ENCODE peak calls at places on chromosomes 4 and X, in five cellular contexts. N, P, A, Y and E are unnamed samples.

GRCh38 chrX:121641560-121641959 is 594.1 kb downstream of the GLUD2 start:
- DNase-seq in Y (no peak), N (no peak), P (peak), A (peak), E (no peak)

GRCh38 chrX:103585421-103586313 is at the start of gene TCEAL4:
- DNase-seq in N (peak), P (no peak), Y (peak), A (peak), E (peak)

GRCh38 chrX:129523076-129524055 is at the start of gene SMARCA1:
- DNase-seq in Y (peak), P (no peak), A (peak), N (peak), E (peak)

GRCh38 chrX:1592128-1592862 is 891 bp downstream of the AKAP17A start:
- DNase-seq in Y (peak), P (no peak), N (peak), A (no peak), E (peak)

GRCh38 chr4:13509442-13509841 is 25.3 kb upstream of the RAB28 start:
- DNase-seq in Y (no peak), A (no peak), N (no peak), P (no peak), E (no peak)

GRCh38 chr4:25872851-25873631 is 10.3 kb upstream of the SEL1L3 start:
- DNase-seq in A (no peak), Y (no peak), N (no peak), P (no peak), E (no peak)

GRCh38 chrX:109384569-109385174 is 97.2 kb downstream of the GUCY2F start:
- DNase-seq in N (peak), A (peak), Y (peak), P (no peak), E (peak)

GRCh38 chrX:41333744-41333993 is 293 bp upstream of the DDX3X start:
- DNase-seq in N (peak), Y (no peak), A (peak), P (peak), E (peak)

GRCh38 chr4:146232131-146232722 is 17.9 kb downstream of the REELD1 start:
- DNase-seq in P (no peak), Y (peak), N (no peak), A (no peak), E (no peak)

GRCh38 chr4:52234539-52235174 is 183.6 kb downstream of the SPATA18 start:
- DNase-seq in P (peak), A (peak), Y (no peak), N (no peak), E (no peak)

GRCh38 chr4:67522851-67523671 is 22.2 kb downstream of the CENPC start:
- DNase-seq in N (peak), A (no peak), Y (no peak), P (no peak), E (no peak)

GRCh38 chrX:39752820-39753219 is 344.9 kb downstream of the BCOR start:
- DNase-seq in A (no peak), P (no peak), N (no peak), Y (peak), E (no peak)

GRCh38 chr4:112287258-112287873 is 1.7 kb upstream of the TIFA start:
- DNase-seq in A (no peak), N (peak), Y (no peak), P (no peak), E (peak)

GRCh38 chr4:67918428-67918827 is 34.6 kb upstream of the TMPRSS11D start:
- DNase-seq in Y (no peak), A (no peak), P (no peak), N (no peak), E (no peak)

GRCh38 chr4:1243451-1244080 is 5.4 kb downstream of the CTBP1 start:
- DNase-seq in P (no peak), N (no peak), A (no peak), Y (peak), E (peak)

GRCh38 chr4:43716721-43717395 is 731.8 kb downstream of the KCTD8 start:
- DNase-seq in N (no peak), Y (no peak), P (no peak), A (no peak), E (no peak)

GRCh38 chrX:14027511-14028019 is 2.1 kb downstream of the GEMIN8 start:
- DNase-seq in P (no peak), N (no peak), Y (peak), A (peak), E (peak)

GRCh38 chr4:38905657-38906398 is 38.2 kb downstream of the FAM114A1 start:
- DNase-seq in A (no peak), Y (no peak), N (no peak), P (no peak), E (no peak)